ENCODE peak calls at places on chromosomes 16 and 17, in four cellular contexts. T, V, L and D are unnamed samples.

GRCh38 chr17:63571632-63572310 is 21.5 kb downstream of the DCAF7 start:
- DNase-seq in T (peak; percentile 58), V (no peak), L (peak; percentile 16), D (no peak)

GRCh38 chr17:74200112-74200511 is 3.4 kb upstream of the RPL38 start:
- DNase-seq in T (no peak), V (no peak), L (no peak), D (no peak)

GRCh38 chr16:77194295-77195231 is 3.6 kb downstream of the MON1B start:
- DNase-seq in T (no peak), V (no peak), L (no peak), D (no peak)

GRCh38 chr16:77068402-77068801 is 122.6 kb upstream of the MON1B start:
- DNase-seq in T (no peak), V (no peak), L (no peak), D (no peak)

GRCh38 chr17:69869667-69870066 is 205.4 kb upstream of the KCNJ16 start:
- DNase-seq in T (no peak), V (no peak), L (no peak), D (no peak)

GRCh38 chr16:23901178-23902131 is 65.7 kb downstream of the PRKCB start:
- DNase-seq in T (peak; percentile 80), V (no peak), L (no peak), D (no peak)

GRCh38 chr17:66491213-66491612 is 188.8 kb downstream of the PRKCA start:
- DNase-seq in T (no peak), V (no peak), L (no peak), D (no peak)

GRCh38 chr17:44595216-44595775 is 38.0 kb downstream of the FZD2 start:
- DNase-seq in T (no peak), V (no peak), L (no peak), D (no peak)

GRCh38 chr17:74757502-74757901 is 9.1 kb downstream of the NHERF1 start:
- DNase-seq in T (no peak), V (no peak), L (no peak), D (no peak)

GRCh38 chr16:20851601-20852000 is 45.3 kb downstream of the REXO5 start:
- DNase-seq in T (no peak), V (no peak), L (peak; percentile 72), D (peak; percentile 28)

GRCh38 chr17:27038676-27039075 is 255.2 kb upstream of the WSB1 start:
- DNase-seq in T (peak; percentile 12), V (no peak), L (peak; percentile 19), D (peak; percentile 16)

GRCh38 chr17:69147460-69147859 is 5.8 kb upstream of the ABCA6 start:
- DNase-seq in T (no peak), V (no peak), L (no peak), D (no peak)

GRCh38 chr17:48074322-48075054 is 26.3 kb downstream of the NFE2L1 start:
- DNase-seq in T (peak; percentile 59), V (no peak), L (peak; percentile 75), D (peak; percentile 69)

GRCh38 chr16:27691717-27692116 is 141.8 kb downstream of the KATNIP start:
- DNase-seq in T (no peak), V (no peak), L (no peak), D (no peak)

GRCh38 chr17:57463103-57463885 is 207.0 kb downstream of the MSI2 start:
- DNase-seq in T (peak; percentile 40), V (no peak), L (peak; percentile 30), D (no peak)

GRCh38 chr16:26491962-26492361 is 574.8 kb upstream of the C16orf82 start:
- DNase-seq in T (no peak), V (no peak), L (no peak), D (no peak)

GRCh38 chr16:86761117-86761971 is 183.0 kb downstream of the FOXL1 start:
- DNase-seq in T (peak; percentile 80), V (no peak), L (peak; percentile 22), D (peak; percentile 51)

GRCh38 chr16:788399-789126 is at the start of gene CHTF18:
- DNase-seq in T (peak; percentile 98), V (peak; percentile 54), L (peak; percentile 73), D (peak; percentile 72)
- H3K4me2 ChIP-seq in T (peak within 1 kb of the TSS; percentile 87), V (peak within 1 kb of the TSS; percentile 63), L (peak within 1 kb of the TSS; percentile 88), D (peak within 1 kb of the TSS; percentile 97)

GRCh38 chr16:81693047-81693446 is 86.0 kb upstream of the PLCG2 start:
- DNase-seq in T (no peak), V (no peak), L (no peak), D (no peak)
- H2AFZ ChIP-seq in T (no peak overlapping the region), V (no peak overlapping the region), L (no peak overlapping the region), D (no peak overlapping the region)

GRCh38 chr17:7004398-7005253 is 7.8 kb upstream of the RNASEK start:
- DNase-seq in T (peak; percentile 43), V (no peak), L (peak; percentile 76), D (peak; percentile 56)
- TF ChIP-seq SP1 in T (no peak), V (no peak), L (no peak), D (no peak)

GRCh38 chr17:41392278-41392677 is 5.1 kb downstream of the KRT31 start:
- DNase-seq in T (no peak), V (no peak), L (no peak), D (no peak)
- H3K4me2 ChIP-seq in T (no peak overlapping the region), V (no peak overlapping the region), L (no peak overlapping the region), D (no peak overlapping the region)

DNA sequence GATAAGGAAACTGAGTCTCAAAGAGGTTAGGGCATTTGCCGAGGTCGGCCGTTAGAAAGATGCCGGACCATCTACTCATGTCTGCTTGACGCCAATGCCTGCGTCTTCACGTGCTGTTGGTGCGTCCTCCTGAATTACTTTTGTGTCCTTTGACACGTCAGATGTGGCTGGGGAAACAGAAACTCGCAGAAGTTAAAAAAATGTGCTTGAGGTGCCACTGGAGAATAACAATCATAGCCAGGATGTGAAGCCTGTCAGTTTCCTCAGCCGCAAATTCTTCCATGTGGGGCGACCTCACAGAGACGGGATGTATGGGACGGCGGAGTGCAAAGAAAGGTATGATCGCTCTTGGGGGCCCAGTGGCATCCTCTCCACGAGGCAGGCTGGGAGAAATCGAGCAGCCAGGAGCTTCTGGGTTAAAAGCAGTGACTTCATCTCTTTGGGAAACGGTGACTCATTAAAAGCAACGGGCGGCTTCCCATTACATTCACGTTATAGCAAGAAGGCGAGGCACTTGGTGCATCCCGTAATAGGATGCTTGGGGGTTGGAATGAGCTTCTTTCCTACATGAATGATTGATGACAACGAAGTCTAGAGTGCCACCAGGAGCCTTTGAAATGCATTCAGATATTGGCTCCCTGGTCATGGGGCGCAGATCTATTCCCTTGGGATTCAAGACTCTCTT is 67.8 kb downstream of the BMERB1 start:
- DNase-seq in T (peak; percentile 45), V (no peak), L (peak; percentile 72), D (peak; percentile 95)
- H2AFZ ChIP-seq in T (peak overlapping the region; percentile 60), V (no peak overlapping the region), L (no peak overlapping the region), D (peak overlapping the region; percentile 37)

GRCh38 chr17:55654015-55654414 is 68.6 kb downstream of the TMEM100 start:
- DNase-seq in T (no peak), V (no peak), L (no peak), D (no peak)

GRCh38 chr17:55655777-55656176 is 66.9 kb downstream of the TMEM100 start:
- DNase-seq in T (no peak), V (no peak), L (no peak), D (no peak)

GRCh38 chr17:55652825-55653224 is 69.8 kb downstream of the TMEM100 start:
- DNase-seq in T (no peak), V (no peak), L (no peak), D (no peak)

GRCh38 chr17:55652114-55652513 is 70.5 kb downstream of the TMEM100 start:
- DNase-seq in T (no peak), V (no peak), L (no peak), D (no peak)

DNA sequence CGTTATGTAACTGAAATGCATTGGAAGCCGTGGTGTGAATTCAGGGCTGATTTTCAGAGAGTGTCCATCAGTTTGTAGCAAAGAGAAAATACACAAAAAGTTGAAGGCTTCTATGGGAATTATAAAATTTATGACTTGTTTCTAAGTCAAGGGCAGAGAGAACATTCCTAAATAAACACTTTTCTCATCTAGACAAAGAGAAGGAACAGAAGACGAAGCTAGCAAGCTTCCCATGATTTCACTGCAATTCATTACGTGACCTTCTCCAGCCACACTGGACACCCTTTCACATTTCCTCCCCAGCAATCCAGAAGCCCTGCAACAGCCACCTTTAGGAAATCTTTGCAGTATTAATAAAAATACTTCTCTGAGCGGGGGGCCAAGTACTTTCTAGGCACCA is 67.8 kb downstream of the TMEM100 start:
- DNase-seq in T (no peak), V (no peak), L (no peak), D (no peak)
- TF ChIP-seq SP1 in T (no peak), V (no peak), L (no peak), D (no peak)

DNA sequence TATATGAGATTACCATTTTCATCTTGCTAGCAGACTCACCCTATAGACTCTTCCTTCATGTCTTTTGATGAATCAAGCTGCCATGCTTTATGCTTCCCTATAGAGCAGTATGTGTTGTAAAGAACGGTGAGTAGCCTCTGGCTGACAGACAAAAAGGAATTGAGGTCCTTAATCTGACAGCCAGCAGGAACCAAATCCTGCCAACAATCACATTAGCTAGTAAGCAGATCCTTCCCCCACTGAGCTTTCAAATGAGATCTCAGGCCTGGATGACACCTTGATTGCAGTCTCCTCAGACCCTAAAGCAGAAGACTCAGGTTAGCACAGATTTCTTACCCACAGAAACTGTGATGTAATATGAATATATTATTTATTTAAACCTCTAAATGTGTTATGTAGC is 577.0 kb downstream of the CDH11 start:
- DNase-seq in T (no peak), V (no peak), L (no peak), D (no peak)
- H3K4me2 ChIP-seq in T (no peak overlapping the region), V (no peak overlapping the region), L (no peak overlapping the region), D (no peak overlapping the region)